ENCODE peak calls at places on chromosomes 5 and 9, in four cellular contexts. S, L, W and I are unnamed samples.

GRCh38 chr9:109417054-109417453 is 81.1 kb downstream of the PTPN3 start:
- DNase-seq in W (no peak), S (no peak), L (no peak), I (no peak)

GRCh38 chr5:67160985-67161384 is 35.6 kb downstream of the CD180 start:
- DNase-seq in L (no peak), S (no peak), W (peak), I (no peak)

GRCh38 chr9:14146201-14146890 is 167.6 kb downstream of the NFIB start:
- DNase-seq in L (no peak), W (no peak), S (no peak), I (no peak)

GRCh38 chr9:110050925-110051355 is 157.0 kb downstream of the C9orf152 start:
- DNase-seq in S (no peak), L (no peak), W (peak), I (no peak)

GRCh38 chr5:142973932-142974331 is 203.8 kb downstream of the ARHGAP26 start:
- DNase-seq in W (no peak), L (no peak), S (no peak), I (no peak)

GRCh38 chr9:136056546-136057235 is 38.4 kb downstream of the NACC2 start:
- DNase-seq in L (no peak), S (no peak), W (no peak), I (no peak)

GRCh38 chr5:134411546-134412266 is at the start of gene CDKN2AIPNL:
- DNase-seq in W (peak), S (peak), L (peak), I (peak)

GRCh38 chr5:8123559-8123958 is 254.6 kb downstream of the MTRR start:
- DNase-seq in W (no peak), L (no peak), S (no peak), I (no peak)

GRCh38 chr5:87400305-87400899 is 12.3 kb downstream of the CCNH start:
- DNase-seq in S (no peak), L (no peak), W (peak), I (no peak)

GRCh38 chr9:86405926-86406325 is 51.7 kb upstream of the TUT7 start:
- DNase-seq in S (no peak), W (peak), L (no peak), I (no peak)

GRCh38 chr5:93461751-93462150 is 119.3 kb downstream of the NR2F1-AS1 start:
- DNase-seq in L (no peak), W (no peak), S (no peak), I (no peak)

GRCh38 chr5:40627708-40628107 is 52.0 kb upstream of the PTGER4 start:
- DNase-seq in W (no peak), S (no peak), L (no peak), I (no peak)

GRCh38 chr9:123710299-123710698 is 219.6 kb downstream of the DENND1A start:
- DNase-seq in W (peak), S (no peak), L (no peak), I (no peak)

GRCh38 chr9:128808543-128808942 is 9.8 kb upstream of the ENDOG start:
- DNase-seq in L (no peak), S (no peak), W (no peak), I (no peak)

GRCh38 chr5:1881731-1882336 is 891 bp downstream of the IRX4 start:
- DNase-seq in L (peak), S (no peak), W (no peak), I (no peak)

GRCh38 chr5:178111925-178112324 is 1.4 kb upstream of the N4BP3 start:
- DNase-seq in S (no peak), L (no peak), W (peak), I (no peak)

GRCh38 chr9:121233906-121234901 is 32.5 kb upstream of the RAB14 start:
- DNase-seq in W (peak), S (no peak), L (no peak), I (no peak)

GRCh38 chr5:36938129-36938528 is 61.6 kb downstream of the NIPBL start:
- DNase-seq in S (no peak), L (no peak), W (no peak), I (no peak)

GRCh38 chr5:168215646-168216045 is 75.8 kb upstream of the WWC1 start:
- DNase-seq in L (no peak), W (no peak), S (no peak), I (no peak)

GRCh38 chr5:7261049-7261448 is 134.9 kb upstream of the ADCY2 start:
- DNase-seq in L (peak), S (no peak), W (peak), I (no peak)

GRCh38 chr5:91538179-91538578 is 155.1 kb upstream of the ARRDC3 start:
- DNase-seq in S (no peak), L (no peak), W (no peak), I (no peak)

GRCh38 chr9:36064448-36065037 is 27.8 kb downstream of the RECK start:
- DNase-seq in S (no peak), W (peak), L (no peak), I (no peak)

GRCh38 chr9:78921341-78921740 is 624.4 kb downstream of the PSAT1 start:
- DNase-seq in L (no peak), S (no peak), W (no peak), I (no peak)

GRCh38 chr9:129773262-129774048 is 20.6 kb upstream of the PTGES start:
- DNase-seq in S (no peak), L (no peak), W (peak), I (no peak)

GRCh38 chr5:79547429-79547822 is 33.5 kb upstream of the HOMER1 start:
- DNase-seq in L (no peak), S (no peak), W (no peak), I (no peak)

GRCh38 chr9:81540142-81540701 is 149.1 kb downstream of the TLE1 start:
- DNase-seq in L (no peak), W (no peak), S (no peak), I (no peak)

GRCh38 chr9:122191519-122191918 is 31.8 kb downstream of the MORN5 start:
- DNase-seq in S (no peak), L (no peak), W (no peak), I (no peak)

GRCh38 chr5:113807384-113808053 is 294.0 kb downstream of the YTHDC2 start:
- DNase-seq in S (peak), W (peak), L (no peak), I (peak)

GRCh38 chr9:742914-743594 is 98.4 kb upstream of the DMRT1 start:
- DNase-seq in W (no peak), L (no peak), S (no peak), I (no peak)

GRCh38 chr5:37933586-37933985 is 93.7 kb upstream of the GDNF start:
- DNase-seq in S (no peak), W (no peak), L (no peak), I (no peak)

GRCh38 chr5:32231929-32232328 is 57.8 kb upstream of the GOLPH3 start:
- DNase-seq in W (no peak), S (peak), L (no peak), I (no peak)
- H3K27ac ChIP-seq in W (no peak), S (peak), L (no peak), I (no peak)

GRCh38 chr9:26850995-26851394 is 41.6 kb downstream of the CAAP1 start:
- DNase-seq in L (no peak), W (no peak), S (no peak), I (no peak)

GRCh38 chr9:26856413-26857032 is 36.1 kb downstream of the CAAP1 start:
- DNase-seq in L (peak), S (no peak), W (peak), I (no peak)
- H3K27ac ChIP-seq in L (no peak), S (no peak), W (no peak), I (no peak)

GRCh38 chr9:126392662-126393383 is 66.2 kb downstream of the MVB12B start:
- DNase-seq in S (no peak), L (no peak), W (no peak), I (no peak)
- H3K27ac ChIP-seq in S (peak), L (no peak), W (no peak), I (no peak)

GRCh38 chr5:56476487-56476856 is 243.3 kb upstream of the ANKRD55 start:
- DNase-seq in W (no peak), L (no peak), S (no peak), I (no peak)

GRCh38 chr5:56479126-56479525 is 246.0 kb upstream of the ANKRD55 start:
- DNase-seq in W (no peak), S (no peak), L (no peak), I (no peak)

GRCh38 chr5:56479701-56480304 is 246.7 kb upstream of the ANKRD55 start:
- DNase-seq in W (no peak), L (no peak), S (no peak), I (no peak)

GRCh38 chr5:56478062-56478461 is 244.9 kb upstream of the ANKRD55 start:
- DNase-seq in L (no peak), W (no peak), S (no peak), I (no peak)

DNA sequence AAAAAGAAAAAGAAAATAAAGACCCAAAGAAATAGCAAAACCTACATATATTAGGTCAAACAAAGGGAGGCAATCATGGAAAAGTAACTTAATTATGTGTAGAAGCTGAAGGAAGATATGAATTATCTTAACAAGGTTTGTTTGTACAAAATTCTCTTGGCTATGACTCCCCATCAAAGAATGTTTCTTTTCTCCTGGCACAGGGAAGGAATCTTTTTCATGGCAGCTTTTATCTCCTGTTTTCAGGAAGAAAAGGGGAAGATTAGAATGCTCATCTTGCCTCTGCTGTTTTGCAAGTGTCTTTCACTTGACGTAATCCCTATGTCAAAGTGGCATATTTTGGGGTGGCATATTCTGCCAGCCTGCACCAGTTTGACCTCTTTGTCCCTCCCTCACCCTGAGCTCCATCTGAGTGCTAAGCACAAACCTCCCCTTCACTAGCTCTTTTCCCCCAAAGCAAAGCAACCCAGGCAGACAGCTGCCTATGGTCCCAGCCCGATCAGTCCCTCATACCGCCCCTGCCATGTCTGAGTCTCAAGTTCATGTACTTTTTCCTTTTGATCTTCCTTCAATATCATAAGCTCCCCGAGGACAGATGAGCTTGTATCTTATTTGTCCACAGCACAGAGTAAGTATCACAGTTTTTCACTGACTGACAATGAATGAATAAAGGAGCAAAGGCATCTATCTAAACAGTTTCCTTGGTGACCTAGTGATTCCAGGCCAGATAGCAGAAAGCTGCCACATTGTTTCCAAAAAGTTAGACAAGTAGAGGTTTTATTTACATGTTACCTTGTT is 242.8 kb upstream of the ANKRD55 start:
- DNase-seq in L (no peak), W (no peak), S (no peak), I (no peak)
- H3K27ac ChIP-seq in L (no peak), W (no peak), S (no peak), I (no peak)

GRCh38 chr9:137129089-137129455 is 9.9 kb upstream of the GRIN1 start:
- DNase-seq in L (no peak), S (no peak), W (peak), I (no peak)

GRCh38 chr9:137128158-137129088 is 10.5 kb upstream of the GRIN1 start:
- DNase-seq in S (no peak), W (no peak), L (no peak), I (no peak)

GRCh38 chr9:137129456-137130175 is 9.3 kb upstream of the GRIN1 start:
- DNase-seq in W (peak), L (peak), S (peak), I (peak)

GRCh38 chr9:137127301-137128157 is 11.4 kb upstream of the GRIN1 start:
- DNase-seq in L (no peak), S (no peak), W (peak), I (no peak)

DNA sequence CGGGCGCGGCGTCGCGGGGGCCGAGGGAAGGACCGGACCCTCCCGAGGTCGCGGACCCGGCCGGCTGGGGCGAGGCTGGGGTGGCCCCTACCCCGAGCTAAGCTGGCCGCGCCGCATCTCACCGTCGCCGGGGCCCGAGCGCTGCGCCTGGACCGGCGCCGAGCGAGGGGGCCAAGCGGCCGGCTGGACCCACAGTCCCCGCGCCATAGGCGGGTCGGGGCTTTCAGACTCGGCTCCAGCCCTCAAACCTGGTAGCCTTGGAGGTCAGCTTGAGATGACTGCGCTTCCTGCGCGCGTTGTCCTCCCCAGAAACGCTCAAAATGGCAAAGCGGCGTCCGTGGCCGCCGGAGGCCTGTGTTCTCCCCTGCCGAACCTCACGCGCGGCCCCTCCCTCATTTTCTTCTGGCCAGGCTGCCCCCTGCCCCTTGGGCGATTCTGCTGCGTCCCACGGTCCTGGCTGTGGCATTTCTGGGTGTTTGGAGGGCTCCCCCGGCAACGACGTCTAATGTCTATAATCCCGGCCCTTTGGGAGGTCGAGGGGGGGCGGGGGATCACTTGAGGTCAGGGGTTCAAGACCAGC is 8.7 kb upstream of the GRIN1 start:
- DNase-seq in L (peak), W (peak), S (no peak), I (no peak)
- H3K27ac ChIP-seq in L (no peak), W (no peak), S (peak), I (no peak)

DNA sequence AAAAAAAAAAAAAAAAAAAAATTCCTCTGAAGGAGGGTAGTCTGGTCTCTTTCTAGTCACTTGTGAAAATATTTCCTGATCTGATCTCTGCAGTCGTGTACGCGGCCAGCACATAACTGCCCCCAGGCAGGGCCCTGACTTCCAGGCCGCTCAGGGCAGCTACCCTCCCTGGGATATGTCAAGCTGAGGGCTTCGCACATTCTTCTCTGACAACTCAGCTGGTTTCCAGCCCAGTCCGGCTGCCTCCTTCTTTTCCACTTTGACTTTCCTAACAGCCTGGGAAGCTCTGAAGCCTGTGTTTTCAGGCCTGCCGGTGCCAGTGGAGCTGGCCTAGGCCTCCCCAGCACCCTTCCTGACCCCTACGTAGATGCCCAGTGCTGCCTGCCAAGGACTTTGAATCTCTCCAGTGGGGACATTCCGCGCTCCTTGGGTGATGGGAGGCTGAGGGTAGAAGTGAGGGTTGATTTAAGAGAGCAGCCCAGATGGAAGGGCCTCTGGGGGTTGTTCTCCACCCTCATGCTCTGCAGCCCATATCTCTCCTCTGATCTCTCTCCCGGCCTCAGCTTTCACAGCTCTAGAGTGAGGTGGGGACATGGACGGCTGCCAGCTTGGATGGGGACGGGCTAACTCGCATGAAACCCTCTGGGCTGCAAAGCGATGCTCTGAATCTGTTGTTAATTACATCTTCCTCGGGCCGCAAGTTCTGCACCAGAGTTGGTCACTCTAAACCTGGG is 20.7 kb downstream of the COL5A1 start:
- DNase-seq in W (peak), L (no peak), S (peak), I (peak)
- H3K27ac ChIP-seq in W (peak), L (no peak), S (peak), I (peak)

GRCh38 chr5:73748510-73749410 is 122.8 kb downstream of the ARHGEF28 start:
- DNase-seq in S (peak), W (peak), L (peak), I (peak)
- H3K27ac ChIP-seq in S (no peak), W (no peak), L (no peak), I (peak)

DNA sequence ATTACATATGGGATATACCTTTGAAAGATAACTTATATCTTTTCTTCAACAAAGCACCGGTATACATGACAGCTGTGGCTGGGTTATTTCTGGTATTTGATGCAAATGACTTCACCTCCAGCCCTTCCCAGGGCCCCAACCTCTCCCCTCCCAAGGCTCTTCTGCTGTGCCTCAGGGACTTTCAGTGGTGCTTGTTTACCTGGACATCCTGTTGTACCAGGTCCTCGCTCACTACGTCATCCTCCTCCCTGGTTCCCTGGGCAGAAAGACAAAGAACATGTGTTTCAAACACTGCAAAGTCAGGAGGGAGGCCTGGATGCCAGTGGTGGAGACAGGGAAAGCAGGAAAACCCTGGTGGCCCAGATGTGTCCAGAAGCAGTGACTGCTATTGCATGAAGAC is 23.4 kb downstream of the ANXA6 start:
- DNase-seq in S (no peak), L (no peak), W (no peak), I (no peak)
- H3K27ac ChIP-seq in S (no peak), L (no peak), W (peak), I (no peak)

GRCh38 chr5:76718381-76718832 is 2.5 kb downstream of the F2R start:
- DNase-seq in W (peak), S (no peak), L (no peak), I (no peak)
- H3K27ac ChIP-seq in W (no peak), S (no peak), L (no peak), I (no peak)